ENCODE peak calls at places on chromosome 3, in eight cellular contexts. N is heart left ventricle; V is endothelial cell of umbilical vein; H is CD4-positive, alpha-beta memory T cell; M is transverse colon; T is stomach; F is upper lobe of right lung; A is testis. S is an unnamed sample.
A peak's percentile ranks its signal among the peaks of the same experiment; 100 is the strongest.

GRCh38 chr3:60304103-60304502 is 947.1 kb downstream of the FHIT start:
- DNase-seq in M (no peak), T (no peak), N (no peak), A (no peak), F (no peak), V (no peak), H (no peak), S (no peak)

GRCh38 chr3:64650096-64650622 is 37.6 kb downstream of the ADAMTS9 start:
- DNase-seq in H (no peak), T (no peak), M (no peak), A (no peak), N (no peak), V (peak; percentile 90), F (no peak), S (no peak)

GRCh38 chr3:133893683-133894333 is 1.9 kb downstream of the RAB6B start:
- DNase-seq in F (no peak), T (no peak), H (no peak), N (no peak), V (no peak), M (no peak), A (no peak), S (no peak)

GRCh38 chr3:192957441-192957951 is 39.8 kb upstream of the MB21D2 start:
- DNase-seq in V (peak; percentile 90), T (no peak), N (peak; percentile 43), H (no peak), M (peak; percentile 11), F (peak; percentile 63), A (no peak), S (peak; percentile 99)

GRCh38 chr3:56954125-56954524 is 106.3 kb upstream of the SPATA12 start:
- DNase-seq in V (no peak), F (no peak), T (peak; percentile 27), A (no peak), H (no peak), M (peak; percentile 49), N (no peak), S (no peak)

GRCh38 chr3:34200576-34200975 is 402.1 kb downstream of the PDCD6IP start:
- DNase-seq in V (no peak), F (no peak), T (no peak), M (no peak), N (no peak), H (no peak), A (no peak), S (no peak)

GRCh38 chr3:10228248-10228950 is 19.9 kb upstream of the TATDN2 start:
- DNase-seq in V (peak; percentile 96), T (no peak), M (no peak), N (no peak), F (no peak), H (no peak), A (no peak), S (peak; percentile 73)

GRCh38 chr3:119937229-119937628 is 155.3 kb downstream of the NR1I2 start:
- DNase-seq in T (no peak), V (no peak), H (peak; percentile 21), M (no peak), A (no peak), N (no peak), F (no peak), S (peak; percentile 41)

GRCh38 chr3:11438636-11439035 is 166.4 kb downstream of the ATG7 start:
- DNase-seq in N (peak; percentile 37), H (no peak), A (peak; percentile 66), V (peak; percentile 76), T (no peak), F (no peak), M (no peak), S (no peak)

GRCh38 chr3:52454938-52455282 is 494 bp upstream of the NISCH start:
- DNase-seq in M (no peak), V (no peak), H (no peak), N (no peak), A (no peak), T (no peak), F (no peak), S (no peak)

DNA sequence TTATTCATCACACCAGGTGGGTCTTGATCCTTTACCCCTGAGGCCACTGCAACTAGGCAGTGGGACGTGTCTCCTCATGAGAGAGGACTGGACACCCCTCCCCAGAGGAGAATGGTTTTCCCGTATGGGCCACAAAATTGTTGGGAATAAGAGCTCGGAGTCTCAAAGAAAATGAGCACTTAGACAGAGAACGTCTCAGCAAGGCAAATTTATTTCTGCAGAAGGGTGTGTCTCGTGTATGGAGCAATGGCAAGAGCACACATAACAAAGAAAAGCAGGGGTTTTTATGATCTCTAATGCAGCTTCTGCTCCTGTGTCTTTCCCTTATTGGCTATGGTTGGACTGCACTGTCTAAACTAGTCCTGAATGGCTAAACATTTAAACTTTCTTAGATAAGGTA is 803.5 kb downstream of the PLOD2 start:
- DNase-seq in T (no peak), H (no peak), V (peak; percentile 4), F (no peak), N (no peak), A (no peak), M (no peak), S (no peak)
- H3K9me3 ChIP-seq in T (peaks cover 45% of the 10 kb centered on the region), H (no peaks in the 10 kb centered on the region), V (no peaks in the 10 kb centered on the region), F (peaks cover 8% of the 10 kb centered on the region), N (peaks cover 54% of the 10 kb centered on the region), A (no peaks in the 10 kb centered on the region), M (no peaks in the 10 kb centered on the region), S (no peaks in the 10 kb centered on the region)

GRCh38 chr3:189143321-189143720 is 28.4 kb upstream of the TPRG1 start:
- DNase-seq in F (no peak), A (no peak), V (no peak), T (no peak), H (no peak), M (no peak), N (no peak), S (no peak)
- H3K27ac ChIP-seq in F (no peak overlapping the region), A (no peak overlapping the region), V (no peak overlapping the region), T (no peak overlapping the region), H (peak overlapping the region; percentile 18), M (no peak overlapping the region), N (no peak overlapping the region), S (no peak overlapping the region)

GRCh38 chr3:93861021-93861420 is 112.7 kb downstream of the PROS1 start:
- DNase-seq in V (no peak), T (no peak), N (no peak), M (no peak), A (no peak), F (no peak), H (no peak), S (no peak)

DNA sequence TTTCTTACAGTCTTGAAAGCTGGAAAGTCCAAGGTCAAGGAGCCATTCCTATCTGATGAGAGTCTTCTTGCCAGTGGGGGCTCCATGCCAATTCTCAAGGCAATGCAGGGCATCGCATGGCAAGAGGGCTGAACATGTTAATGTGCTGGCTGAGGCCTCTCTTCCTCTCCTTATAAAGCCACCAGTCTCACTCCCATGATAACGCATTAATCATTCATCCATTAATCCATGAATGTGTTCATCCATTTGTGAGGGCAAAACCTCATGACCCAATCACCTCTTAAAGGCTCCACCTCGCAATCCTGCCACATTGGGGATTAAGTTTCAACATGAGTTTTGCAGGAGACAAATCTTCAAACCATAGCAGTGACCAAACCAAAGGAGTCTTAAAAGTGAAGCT is 118.3 kb downstream of the PROS1 start:
- DNase-seq in V (no peak), N (no peak), F (no peak), H (no peak), M (no peak), A (no peak), T (no peak), S (no peak)
- H3K9me3 ChIP-seq in V (no peaks in the 10 kb centered on the region), N (no peaks in the 10 kb centered on the region), F (no peaks in the 10 kb centered on the region), H (no peaks in the 10 kb centered on the region), M (no peaks in the 10 kb centered on the region), A (no peaks in the 10 kb centered on the region), T (peaks cover 10% of the 10 kb centered on the region), S (no peaks in the 10 kb centered on the region)

GRCh38 chr3:188431553-188431952 is 277.6 kb downstream of the LPP start:
- DNase-seq in F (no peak), T (no peak), V (peak; percentile 68), H (no peak), M (no peak), A (no peak), N (no peak), S (no peak)
- H3K27ac ChIP-seq in F (peak overlapping the region; percentile 9), T (peak overlapping the region; percentile 27), V (peak overlapping the region; percentile 1), H (no peak overlapping the region), M (peak overlapping the region; percentile 66), A (no peak overlapping the region), N (no peak overlapping the region), S (no peak overlapping the region)

GRCh38 chr3:44722103-44722401 is 7.4 kb upstream of the ZNF501 start:
- DNase-seq in H (no peak), T (no peak), A (no peak), M (no peak), F (no peak), N (no peak), V (no peak), S (no peak)
- H3K9me3 ChIP-seq in H (peaks cover 56% of the 10 kb centered on the region), T (peaks cover 99% of the 10 kb centered on the region), A (peaks cover 7% of the 10 kb centered on the region), M (peaks cover 95% of the 10 kb centered on the region), F (peaks cover 89% of the 10 kb centered on the region), N (peaks cover 100% of the 10 kb centered on the region), V (peaks cover 34% of the 10 kb centered on the region), S (peaks cover 4% of the 10 kb centered on the region)

DNA sequence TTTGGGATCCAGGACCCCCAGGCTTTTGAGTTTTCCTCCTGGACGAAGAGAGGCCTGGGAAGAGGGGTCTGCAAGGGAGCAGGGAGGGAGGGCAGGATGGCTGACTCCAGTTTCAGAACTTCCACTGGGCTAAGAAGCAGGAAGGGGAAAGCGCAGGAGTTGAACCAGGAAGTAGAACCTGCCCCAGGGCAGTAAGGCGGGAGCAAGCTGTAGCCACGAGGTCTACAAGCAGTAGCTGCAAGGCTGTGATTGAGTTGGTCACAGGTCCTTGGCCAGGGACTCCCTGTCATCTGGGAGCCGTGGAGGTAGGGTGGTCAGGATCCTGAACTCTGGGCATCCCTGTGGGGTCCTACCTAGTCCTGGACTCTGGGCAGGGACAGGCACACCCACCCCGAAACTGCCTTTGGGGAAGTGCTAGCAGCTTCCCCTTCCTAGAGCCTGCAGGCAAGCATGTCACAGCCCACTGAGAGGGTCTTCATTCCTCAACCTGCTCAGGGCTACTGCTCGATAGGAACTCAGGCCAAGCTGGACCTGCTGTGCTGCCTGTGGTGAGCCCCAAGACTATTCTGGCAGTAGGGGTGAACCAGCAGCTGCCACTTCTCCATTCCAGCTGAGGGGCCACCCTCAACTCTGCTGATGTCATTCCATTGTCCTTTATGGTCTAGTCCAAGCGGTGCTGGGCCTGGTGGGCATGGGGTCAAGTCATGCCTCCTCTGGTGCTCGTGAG is 5.7 kb upstream of the GNAI2 start:
- DNase-seq in F (no peak), V (no peak), M (no peak), N (no peak), A (no peak), T (no peak), H (no peak), S (no peak)
- H3K27ac ChIP-seq in F (peak overlapping the region; percentile 32), V (no peak overlapping the region), M (no peak overlapping the region), N (no peak overlapping the region), A (no peak overlapping the region), T (no peak overlapping the region), H (no peak overlapping the region), S (no peak overlapping the region)

GRCh38 chr3:963755-964154 is 129.1 kb upstream of the CNTN6 start:
- DNase-seq in N (no peak), F (no peak), A (no peak), V (no peak), M (no peak), H (no peak), T (no peak), S (no peak)
- H3K9me3 ChIP-seq in N (no peaks in the 10 kb centered on the region), F (no peaks in the 10 kb centered on the region), A (no peaks in the 10 kb centered on the region), V (peaks cover 9% of the 10 kb centered on the region), M (no peaks in the 10 kb centered on the region), H (peaks cover under 1% of the 10 kb centered on the region), T (peaks cover 27% of the 10 kb centered on the region), S (no peaks in the 10 kb centered on the region)

DNA sequence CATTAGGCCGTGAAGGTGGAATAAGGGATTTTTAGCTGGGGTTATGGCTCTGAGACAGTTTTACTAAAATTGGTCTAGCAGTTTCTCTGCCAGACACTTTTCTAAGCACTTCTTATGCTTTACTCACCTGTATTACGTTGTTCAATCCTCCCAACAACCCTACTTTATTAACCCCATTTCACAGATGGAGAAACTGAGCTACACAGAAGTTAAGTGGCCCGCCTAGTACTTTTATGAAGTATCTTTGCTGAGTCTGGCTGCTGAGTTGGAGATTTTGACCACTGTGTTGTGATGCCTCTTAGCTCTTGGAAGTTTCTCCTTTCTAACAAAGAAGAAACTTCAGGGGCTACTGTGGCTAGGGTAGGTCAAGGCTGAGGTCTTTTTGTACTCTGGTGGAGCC is 11.5 kb downstream of the LIMD1 start:
- DNase-seq in N (no peak), M (no peak), F (no peak), H (no peak), V (no peak), A (no peak), T (no peak), S (no peak)
- H3K27ac ChIP-seq in N (peak overlapping the region; percentile 86), M (peak overlapping the region; percentile 70), F (no peak overlapping the region), H (no peak overlapping the region), V (no peak overlapping the region), A (no peak overlapping the region), T (peak overlapping the region; percentile 25), S (no peak overlapping the region)